ENCODE peak calls at places on chromosomes 7 and 10, in four cellular contexts. One of them, this sample, is unnamed.

GRCh38 chr7:151194188-151194587 is 7.1 kb upstream of the ASB10 start:
- DNase-seq in GM23248: no peak
- DNase-seq in keratinocyte: no peak
- DNase-seq in A549: no peak
- DNase-seq in this sample: no peak

GRCh38 chr7:18693401-18693800 is 197.9 kb downstream of the HDAC9 start:
- DNase-seq in GM23248: peak; percentile 92
- DNase-seq in keratinocyte: peak; percentile 5
- DNase-seq in A549: peak; percentile 39
- DNase-seq in this sample: no peak

GRCh38 chr10:116732546-116732945 is 9.8 kb downstream of the HSPA12A start:
- DNase-seq in GM23248: peak; percentile 23
- DNase-seq in keratinocyte: no peak
- DNase-seq in A549: no peak
- DNase-seq in this sample: no peak

GRCh38 chr7:158442260-158442659 is 145.4 kb downstream of the PTPRN2 start:
- DNase-seq in GM23248: no peak
- DNase-seq in keratinocyte: no peak
- DNase-seq in A549: peak; percentile 43
- DNase-seq in this sample: peak; percentile 38

GRCh38 chr10:119333146-119333792 is 125.9 kb downstream of the GRK5 start:
- DNase-seq in GM23248: peak; percentile 41
- DNase-seq in keratinocyte: no peak
- DNase-seq in A549: no peak
- DNase-seq in this sample: no peak

GRCh38 chr7:12725575-12726316 is 38.3 kb downstream of the ARL4A start:
- DNase-seq in GM23248: no peak
- DNase-seq in keratinocyte: no peak
- DNase-seq in A549: no peak
- DNase-seq in this sample: no peak

GRCh38 chr7:818031-818699 is 14.1 kb upstream of the SUN1 start:
- DNase-seq in GM23248: peak; percentile 76
- DNase-seq in keratinocyte: no peak
- DNase-seq in A549: peak; percentile 58
- DNase-seq in this sample: peak; percentile 49

GRCh38 chr10:130495891-130496642 is 359.9 kb downstream of the GLRX3 start:
- DNase-seq in GM23248: no peak
- DNase-seq in keratinocyte: no peak
- DNase-seq in A549: no peak
- DNase-seq in this sample: no peak

GRCh38 chr10:13712799-13713581 is 126.2 kb downstream of the PRPF18 start:
- DNase-seq in GM23248: peak; percentile 98
- DNase-seq in keratinocyte: no peak
- DNase-seq in A549: peak; percentile 60
- DNase-seq in this sample: no peak

GRCh38 chr7:70042533-70042932 is 444.3 kb downstream of the AUTS2 start:
- DNase-seq in GM23248: peak; percentile 59
- DNase-seq in keratinocyte: no peak
- DNase-seq in A549: no peak
- DNase-seq in this sample: peak; percentile 16

GRCh38 chr10:30784521-30784895 is 155.0 kb upstream of the LYZL2 start:
- DNase-seq in GM23248: peak; percentile 70
- DNase-seq in keratinocyte: no peak
- DNase-seq in A549: no peak
- DNase-seq in this sample: peak; percentile 44

GRCh38 chr7:128800567-128800966 is 8.8 kb downstream of the CCDC136 start:
- DNase-seq in GM23248: no peak
- DNase-seq in keratinocyte: no peak
- DNase-seq in A549: no peak
- DNase-seq in this sample: no peak

GRCh38 chr10:58137813-58138212 is 129.9 kb downstream of the IPMK start:
- DNase-seq in GM23248: no peak
- DNase-seq in keratinocyte: no peak
- DNase-seq in A549: no peak
- DNase-seq in this sample: no peak

GRCh38 chr10:59346321-59346720 is 16.0 kb downstream of the FAM13C start:
- DNase-seq in GM23248: no peak
- DNase-seq in keratinocyte: no peak
- DNase-seq in A549: no peak
- DNase-seq in this sample: no peak

GRCh38 chr7:102287465-102288146 is 938 bp downstream of the SH2B2 start:
- DNase-seq in GM23248: peak; percentile 57
- DNase-seq in keratinocyte: no peak
- DNase-seq in A549: peak; percentile 31
- DNase-seq in this sample: peak; percentile 57

GRCh38 chr7:127986581-127987461 is 44.4 kb downstream of the LRRC4 start:
- DNase-seq in GM23248: no peak
- DNase-seq in keratinocyte: no peak
- DNase-seq in A549: no peak
- DNase-seq in this sample: no peak

GRCh38 chr10:42769653-42770052 is 12.9 kb upstream of the BMS1 start:
- DNase-seq in GM23248: peak; percentile 7
- DNase-seq in keratinocyte: no peak
- DNase-seq in A549: peak; percentile 44
- DNase-seq in this sample: no peak

GRCh38 chr10:102775973-102776669 is 32.4 kb downstream of the WBP1L start:
- DNase-seq in GM23248: peak; percentile 87
- DNase-seq in keratinocyte: no peak
- DNase-seq in A549: no peak
- DNase-seq in this sample: peak; percentile 81

GRCh38 chr7:104535841-104536240 is 207.4 kb downstream of the LHFPL3 start:
- DNase-seq in GM23248: no peak
- DNase-seq in keratinocyte: no peak
- DNase-seq in A549: no peak
- DNase-seq in this sample: no peak

GRCh38 chr7:29987821-29988317 is 1.7 kb downstream of the SCRN1 start:
- DNase-seq in GM23248: peak; percentile 89
- DNase-seq in keratinocyte: peak; percentile 46
- DNase-seq in A549: peak; percentile 91
- DNase-seq in this sample: no peak

GRCh38 chr10:128165536-128165935 is 39.3 kb upstream of the MKI67 start:
- DNase-seq in GM23248: no peak
- DNase-seq in keratinocyte: no peak
- DNase-seq in A549: no peak
- DNase-seq in this sample: no peak

GRCh38 chr7:92010215-92010614 is 69.6 kb downstream of the AKAP9 start:
- DNase-seq in GM23248: no peak
- DNase-seq in keratinocyte: no peak
- DNase-seq in A549: peak; percentile 58
- DNase-seq in this sample: no peak

GRCh38 chr10:46216836-46217748 is 69.7 kb upstream of the ANTXRL start:
- DNase-seq in GM23248: peak; percentile 45
- DNase-seq in keratinocyte: no peak
- DNase-seq in A549: no peak
- DNase-seq in this sample: no peak

GRCh38 chr7:12625836-12626235 is 55.3 kb downstream of the SCIN start:
- DNase-seq in GM23248: no peak
- DNase-seq in keratinocyte: no peak
- DNase-seq in A549: no peak
- DNase-seq in this sample: no peak

GRCh38 chr10:80351220-80351619 is 5.3 kb downstream of the DYDC1 start:
- DNase-seq in GM23248: no peak
- DNase-seq in keratinocyte: no peak
- DNase-seq in A549: no peak
- DNase-seq in this sample: no peak

GRCh38 chr7:155269766-155270585 is 27.7 kb upstream of the INSIG1 start:
- DNase-seq in GM23248: no peak
- DNase-seq in keratinocyte: no peak
- DNase-seq in A549: peak; percentile 61
- DNase-seq in this sample: no peak

GRCh38 chr10:63267414-63268138 is 134.4 kb downstream of the NRBF2 start:
- DNase-seq in GM23248: peak; percentile 85
- DNase-seq in keratinocyte: no peak
- DNase-seq in A549: peak; percentile 72
- DNase-seq in this sample: peak; percentile 26

GRCh38 chr10:77357611-77358010 is 280.0 kb downstream of the KCNMA1 start:
- DNase-seq in GM23248: peak; percentile 88
- DNase-seq in keratinocyte: no peak
- DNase-seq in A549: peak; percentile 36
- DNase-seq in this sample: no peak

GRCh38 chr7:5824297-5824610 is 42.8 kb upstream of the RNF216 start:
- DNase-seq in GM23248: no peak
- DNase-seq in keratinocyte: no peak
- DNase-seq in A549: no peak
- DNase-seq in this sample: no peak

GRCh38 chr10:91570220-91570619 is 62.7 kb downstream of the PPP1R3C start:
- DNase-seq in GM23248: no peak
- DNase-seq in keratinocyte: no peak
- DNase-seq in A549: no peak
- DNase-seq in this sample: no peak

GRCh38 chr7:113561446-113561845 is 357.4 kb downstream of the PPP1R3A start:
- DNase-seq in GM23248: peak; percentile 24
- DNase-seq in keratinocyte: no peak
- DNase-seq in A549: no peak
- DNase-seq in this sample: no peak

GRCh38 chr7:37341033-37341630 is 107.5 kb downstream of the ELMO1 start:
- DNase-seq in GM23248: no peak
- DNase-seq in keratinocyte: no peak
- DNase-seq in A549: no peak
- DNase-seq in this sample: peak; percentile 53

GRCh38 chr7:112882506-112882905 is 92.3 kb upstream of the TMEM168 start:
- DNase-seq in GM23248: no peak
- DNase-seq in keratinocyte: no peak
- DNase-seq in A549: no peak
- DNase-seq in this sample: no peak

GRCh38 chr10:33328253-33328652 is 6.2 kb downstream of the NRP1 start:
- DNase-seq in GM23248: no peak
- DNase-seq in keratinocyte: no peak
- DNase-seq in A549: no peak
- DNase-seq in this sample: no peak

GRCh38 chr10:33325929-33326328 is 8.5 kb downstream of the NRP1 start:
- DNase-seq in GM23248: no peak
- DNase-seq in keratinocyte: no peak
- DNase-seq in A549: no peak
- DNase-seq in this sample: no peak

GRCh38 chr10:33329178-33329577 is 5.3 kb downstream of the NRP1 start:
- DNase-seq in GM23248: no peak
- DNase-seq in keratinocyte: no peak
- DNase-seq in A549: no peak
- DNase-seq in this sample: no peak

GRCh38 chr10:33326897-33327296 is 7.6 kb downstream of the NRP1 start:
- DNase-seq in GM23248: peak; percentile 39
- DNase-seq in keratinocyte: no peak
- DNase-seq in A549: no peak
- DNase-seq in this sample: no peak

GRCh38 chr10:33327750-33328149 is 6.7 kb downstream of the NRP1 start:
- DNase-seq in GM23248: peak; percentile 56
- DNase-seq in keratinocyte: no peak
- DNase-seq in A549: no peak
- DNase-seq in this sample: no peak
- H3K4me2 ChIP-seq in GM23248: peak overlapping the region; percentile 9
- H3K4me2 ChIP-seq in keratinocyte: no peak overlapping the region
- H3K4me2 ChIP-seq in A549: peak overlapping the region; percentile 95
- H3K4me2 ChIP-seq in this sample: no peak overlapping the region

GRCh38 chr7:47570649-47571050 is 11.3 kb downstream of the TNS3 start:
- DNase-seq in GM23248: peak; percentile 70
- DNase-seq in keratinocyte: no peak
- DNase-seq in A549: no peak
- DNase-seq in this sample: no peak

GRCh38 chr7:47568056-47568455 is 13.9 kb downstream of the TNS3 start:
- DNase-seq in GM23248: no peak
- DNase-seq in keratinocyte: no peak
- DNase-seq in A549: no peak
- DNase-seq in this sample: no peak

GRCh38 chr7:47561715-47562446 is 20.0 kb downstream of the TNS3 start:
- DNase-seq in GM23248: no peak
- DNase-seq in keratinocyte: no peak
- DNase-seq in A549: no peak
- DNase-seq in this sample: no peak

GRCh38 chr7:47568569-47568968 is 13.3 kb downstream of the TNS3 start:
- DNase-seq in GM23248: no peak
- DNase-seq in keratinocyte: no peak
- DNase-seq in A549: no peak
- DNase-seq in this sample: no peak

GRCh38 chr7:47565841-47566240 is 16.1 kb downstream of the TNS3 start:
- DNase-seq in GM23248: no peak
- DNase-seq in keratinocyte: no peak
- DNase-seq in A549: no peak
- DNase-seq in this sample: no peak
- H3K4me1 ChIP-seq in GM23248: peaks cover 10% of the 10 kb centered on the region
- H3K4me1 ChIP-seq in keratinocyte: no peaks in the 10 kb centered on the region
- H3K4me1 ChIP-seq in A549: peaks cover 89% of the 10 kb centered on the region
- H3K4me1 ChIP-seq in this sample: peaks cover 2% of the 10 kb centered on the region

DNA sequence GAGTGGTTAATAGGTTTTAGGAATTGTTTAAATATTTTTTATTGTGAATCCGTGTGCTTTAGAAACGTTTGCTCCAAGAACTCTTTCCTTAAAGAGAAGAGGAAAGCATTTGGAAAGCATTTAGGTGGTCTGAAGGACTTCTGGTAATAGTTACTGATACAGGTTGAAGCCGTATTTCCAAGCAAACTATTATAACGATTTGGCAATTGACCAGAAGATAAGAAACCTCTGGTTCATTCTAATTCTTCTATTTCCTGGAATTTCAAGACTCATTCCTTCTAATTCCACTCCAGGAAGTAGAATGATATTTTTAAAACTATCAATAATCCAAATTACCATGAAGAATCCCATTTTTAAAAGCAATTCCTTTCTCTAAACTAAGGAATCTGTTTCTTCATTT is 158.9 kb upstream of the AGR3 start:
- DNase-seq in GM23248: no peak
- DNase-seq in keratinocyte: no peak
- DNase-seq in A549: no peak
- DNase-seq in this sample: no peak
- H3K27ac ChIP-seq in GM23248: peak overlapping the region; percentile 80
- H3K27ac ChIP-seq in keratinocyte: no peak overlapping the region
- H3K27ac ChIP-seq in A549: no peak overlapping the region
- H3K27ac ChIP-seq in this sample: no peak overlapping the region

DNA sequence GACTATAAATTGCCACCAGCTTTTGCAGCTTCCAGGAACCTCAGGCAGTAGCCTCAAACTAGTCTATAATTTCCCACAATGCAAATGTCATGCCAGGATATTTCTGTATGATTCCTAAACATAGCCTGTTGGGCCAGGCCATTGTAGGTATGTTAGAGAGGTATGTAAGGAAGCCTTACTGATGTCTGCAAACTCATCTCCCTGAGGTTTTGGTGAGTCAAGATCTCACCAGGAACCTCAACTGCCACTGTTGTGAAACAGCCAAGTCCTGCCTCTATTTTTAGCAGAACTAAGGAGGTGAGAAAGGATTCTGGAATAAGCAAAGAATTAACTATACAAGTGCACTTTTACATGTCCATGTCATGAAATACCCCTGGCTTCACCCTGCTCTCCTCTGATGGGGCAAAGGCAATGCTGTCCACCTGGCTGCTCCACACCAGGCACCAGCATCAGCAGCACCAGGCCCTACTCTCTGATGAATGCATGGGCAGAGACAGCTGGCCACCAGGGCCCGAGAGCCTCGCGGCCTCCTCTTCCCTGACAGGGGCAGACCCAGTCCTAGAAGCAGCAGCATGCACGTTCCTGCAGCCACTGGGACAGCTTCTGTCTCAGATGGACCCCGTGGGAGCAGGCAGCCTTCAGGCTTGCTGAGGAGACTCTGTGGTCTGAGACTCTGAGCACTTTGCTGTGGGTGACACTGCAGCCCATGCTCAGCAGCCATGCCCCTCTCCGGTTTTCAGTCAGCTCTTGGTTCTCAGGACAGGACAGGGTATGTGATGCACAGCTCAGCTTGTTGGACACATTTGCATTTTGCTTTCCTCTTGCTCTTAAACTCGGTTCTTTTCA is 147.3 kb downstream of the ZMYND11 start:
- DNase-seq in GM23248: peak; percentile 77
- DNase-seq in keratinocyte: no peak
- DNase-seq in A549: no peak
- DNase-seq in this sample: no peak
- H3K4me2 ChIP-seq in GM23248: no peak overlapping the region
- H3K4me2 ChIP-seq in keratinocyte: no peak overlapping the region
- H3K4me2 ChIP-seq in A549: no peak overlapping the region
- H3K4me2 ChIP-seq in this sample: no peak overlapping the region

This sample was measured in MM.1S.